ENCODE peak calls at places on chromosomes 4 and X, in five cellular contexts. S, M, G, H and D are unnamed samples.

GRCh38 chr4:10083331-10083769 is 33.2 kb downstream of the WDR1 start:
- DNase-seq in H (no peak), M (peak), G (peak), S (peak), D (peak)

GRCh38 chr4:172725581-172725980 is 443.0 kb upstream of the GALNT7 start:
- DNase-seq in M (no peak), H (no peak), G (no peak), S (no peak), D (no peak)

GRCh38 chr4:52103314-52103713 is 52.2 kb downstream of the SPATA18 start:
- DNase-seq in H (no peak), S (peak), M (no peak), G (no peak), D (no peak)

GRCh38 chrX:15073313-15073712 is 196.6 kb downstream of the ASB9 start:
- DNase-seq in G (no peak), H (no peak), M (no peak), S (no peak), D (no peak)

GRCh38 chr4:56531823-56532222 is 26.2 kb downstream of the ARL9 start:
- DNase-seq in H (no peak), G (no peak), M (peak), S (no peak), D (no peak)

GRCh38 chrX:101462892-101463291 is 22.4 kb upstream of the ARMCX4 start:
- DNase-seq in H (no peak), S (peak), M (no peak), G (no peak), D (no peak)

GRCh38 chrX:2136848-2137247 is 363.9 kb downstream of the DHRSX start:
- DNase-seq in G (no peak), H (no peak), S (no peak), M (no peak), D (no peak)

GRCh38 chr4:104429150-104429741 is 65.4 kb downstream of the CXXC4 start:
- DNase-seq in M (no peak), S (no peak), H (no peak), G (no peak), D (no peak)

GRCh38 chr4:121551881-121552280 is 144.9 kb downstream of the ANXA5 start:
- DNase-seq in G (no peak), S (no peak), M (no peak), H (no peak), D (no peak)

GRCh38 chr4:26197018-26197779 is 123.6 kb upstream of the RBPJ start:
- DNase-seq in S (no peak), G (peak), H (peak), M (no peak), D (peak)

GRCh38 chrX:18173494-18174180 is 47.0 kb downstream of the BEND2 start:
- DNase-seq in G (no peak), M (no peak), H (no peak), S (no peak), D (no peak)

GRCh38 chrX:9153299-9153698 is 119.4 kb upstream of the FAM9B start:
- DNase-seq in S (no peak), H (no peak), G (no peak), M (no peak), D (no peak)

GRCh38 chrX:3550160-3550765 is 163.2 kb downstream of the PRKX start:
- DNase-seq in H (no peak), M (no peak), S (no peak), G (no peak), D (peak)

GRCh38 chr4:147737623-147738022 is 5.7 kb downstream of the ARHGAP10 start:
- DNase-seq in H (no peak), S (no peak), G (no peak), M (no peak), D (no peak)

GRCh38 chr4:162104459-162105124 is 59.2 kb downstream of the FSTL5 start:
- DNase-seq in H (no peak), S (no peak), M (no peak), G (no peak), D (no peak)

GRCh38 chrX:43269201-43269600 is 386.9 kb upstream of the MAOA start:
- DNase-seq in S (no peak), G (no peak), M (no peak), H (no peak), D (no peak)

GRCh38 chrX:40579880-40580536 is 762 bp upstream of the ATP6AP2 start:
- DNase-seq in S (peak), M (no peak), G (no peak), H (no peak), D (no peak)

GRCh38 chrX:94058728-94059382 is 384.8 kb downstream of the FAM133A start:
- DNase-seq in S (peak), H (no peak), M (no peak), G (no peak), D (no peak)

GRCh38 chrX:78540171-78540570 is 119.0 kb downstream of the RTL3 start:
- DNase-seq in H (no peak), S (no peak), M (no peak), G (no peak), D (no peak)

DNA sequence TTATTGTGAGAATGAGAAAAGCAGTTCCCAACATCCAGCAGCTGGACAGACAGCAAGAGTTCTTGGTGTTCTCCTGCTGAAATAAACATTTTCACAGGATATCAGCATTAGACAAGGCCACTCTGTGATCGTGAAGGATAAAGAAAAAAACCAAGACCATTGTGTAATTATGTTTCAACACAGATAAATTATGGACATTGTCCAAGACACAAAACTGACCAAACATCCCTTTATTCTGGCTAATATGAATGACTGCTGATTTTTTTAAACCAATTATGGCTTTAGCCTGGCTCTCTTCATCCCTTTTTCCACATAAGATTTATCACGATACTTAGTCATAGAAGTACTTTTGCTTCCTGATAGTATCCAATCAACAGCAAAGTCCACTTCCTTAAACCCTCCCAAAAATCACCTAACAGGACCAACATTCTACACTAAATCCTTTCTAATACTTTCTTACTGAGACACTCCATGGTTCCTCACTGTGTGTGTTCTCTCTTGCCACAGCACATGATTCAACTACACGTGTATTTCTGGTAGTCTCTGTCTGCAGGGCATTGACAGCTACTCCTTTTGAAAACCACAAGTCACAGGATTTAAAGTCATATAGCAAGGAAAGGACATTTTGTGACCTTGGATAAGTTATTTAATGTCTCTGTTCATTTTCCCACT is 137.0 kb upstream of the PGRMC2 start:
- DNase-seq in S (no peak), H (no peak), G (no peak), M (no peak), D (no peak)
- TF ChIP-seq EP300 in S (no peak), H (no peak), G (no peak), M (no peak), D (no peak)

DNA sequence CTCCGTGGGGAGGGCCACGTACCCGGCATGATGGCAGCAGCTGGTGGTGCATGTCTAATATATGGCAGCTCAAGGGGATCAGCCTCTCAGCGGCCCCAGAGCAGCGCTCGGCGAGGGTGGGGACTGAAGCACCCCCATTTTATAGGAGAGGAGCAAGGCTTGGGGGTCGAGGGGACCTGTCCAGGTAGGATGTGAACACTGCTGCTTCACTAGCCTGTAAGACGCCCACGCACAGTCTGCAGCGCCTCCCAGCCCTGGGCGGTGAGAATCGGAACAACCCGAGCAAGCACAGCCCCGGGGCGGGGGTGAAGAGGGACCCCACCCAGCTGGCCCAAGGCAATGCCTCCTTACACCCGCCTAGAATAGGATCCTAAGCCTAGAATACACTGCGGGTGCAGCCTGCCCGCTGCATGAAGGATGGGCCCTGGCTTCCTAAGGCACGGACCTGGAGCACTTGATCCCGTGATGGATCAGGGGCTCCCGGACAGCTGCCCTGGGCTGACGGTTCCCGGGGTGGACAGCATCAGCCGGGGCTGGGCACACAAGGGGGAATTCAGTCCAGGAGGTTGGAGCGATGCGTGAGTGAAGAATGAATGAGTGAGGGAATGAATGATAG is 17.6 kb downstream of the ADRA2C start:
- DNase-seq in G (no peak), H (no peak), M (no peak), S (no peak), D (no peak)
- TF ChIP-seq CTCF in G (no peak), H (peak), M (no peak), S (no peak), D (no peak)

GRCh38 chr4:72323227-72323626 is 245.8 kb downstream of the ADAMTS3 start:
- DNase-seq in H (no peak), G (no peak), S (no peak), M (no peak), D (no peak)
- TF ChIP-seq EP300 in H (no peak), G (no peak), S (no peak), M (no peak), D (no peak)

GRCh38 chrX:136728393-136728792 is 52.3 kb downstream of the ARHGEF6 start:
- DNase-seq in G (no peak), S (no peak), H (no peak), M (no peak), D (no peak)

GRCh38 chrX:136731207-136731782 is 49.4 kb downstream of the ARHGEF6 start:
- DNase-seq in H (no peak), M (no peak), G (no peak), S (no peak), D (no peak)

DNA sequence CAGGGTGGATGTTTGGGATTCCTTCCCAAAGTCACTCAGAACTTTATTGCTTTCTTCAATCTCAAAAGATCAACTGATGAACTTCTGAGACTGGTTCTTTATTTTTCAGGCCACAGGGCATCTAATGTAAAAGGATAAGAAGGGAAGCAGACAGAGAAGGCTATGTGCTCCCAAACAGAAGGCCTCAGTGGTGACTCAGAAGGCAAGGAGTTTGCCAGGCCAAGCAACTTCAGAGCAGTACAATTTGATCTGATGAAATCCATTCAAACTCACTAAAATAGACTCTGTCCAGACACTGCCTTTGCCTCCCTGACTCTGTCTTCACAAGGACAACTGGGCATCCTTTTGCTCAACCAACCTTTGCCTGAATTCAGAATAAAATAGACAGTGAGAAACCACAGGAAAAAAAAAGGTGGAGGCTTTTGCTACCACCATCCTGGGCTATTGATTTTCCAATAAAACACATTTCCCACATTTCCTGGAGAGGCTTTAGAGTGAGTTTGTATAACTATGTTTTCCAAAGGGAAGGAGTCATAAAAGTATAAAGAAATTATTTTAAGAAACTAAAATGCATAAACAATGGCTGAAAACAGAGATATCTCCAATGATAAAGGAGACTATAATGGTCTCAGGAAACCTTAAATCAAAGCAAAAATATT is 55.2 kb downstream of the ARHGEF6 start:
- DNase-seq in S (no peak), H (no peak), G (no peak), M (peak), D (no peak)
- TF ChIP-seq CTCF in S (no peak), H (no peak), G (no peak), M (no peak), D (no peak)

GRCh38 chrX:54933150-54933826 is 12.7 kb downstream of the TRO start:
- DNase-seq in S (no peak), M (no peak), H (no peak), G (no peak), D (no peak)

GRCh38 chrX:54934058-54934457 is 13.4 kb downstream of the TRO start:
- DNase-seq in G (no peak), M (no peak), H (no peak), S (no peak), D (no peak)

GRCh38 chrX:54930291-54931049 is 9.8 kb downstream of the TRO start:
- DNase-seq in G (no peak), S (no peak), M (no peak), H (no peak), D (no peak)

GRCh38 chrX:54928876-54929275 is 8.3 kb downstream of the TRO start:
- DNase-seq in H (no peak), M (no peak), S (no peak), G (no peak), D (no peak)

GRCh38 chrX:54931107-54931506 is 10.5 kb downstream of the TRO start:
- DNase-seq in S (no peak), M (no peak), H (no peak), G (no peak), D (no peak)
- TF ChIP-seq EP300 in S (no peak), M (no peak), H (no peak), G (no peak), D (no peak)

GRCh38 chr4:149549911-149550310 is 265.7 kb downstream of the IQCM start:
- DNase-seq in H (no peak), M (no peak), S (no peak), G (no peak), D (no peak)
- TF ChIP-seq CTCF in H (no peak), M (no peak), S (no peak), G (no peak), D (no peak)

GRCh38 chr4:169050308-169050707 is 40.3 kb upstream of the CBR4 start:
- DNase-seq in S (no peak), G (no peak), M (no peak), H (no peak), D (no peak)

GRCh38 chr4:169051331-169051730 is 41.3 kb upstream of the CBR4 start:
- DNase-seq in M (no peak), H (no peak), S (no peak), G (no peak), D (no peak)

GRCh38 chr4:169054879-169055278 is 44.8 kb upstream of the CBR4 start:
- DNase-seq in H (no peak), M (no peak), G (no peak), S (no peak), D (no peak)

GRCh38 chr4:169048867-169049266 is 38.8 kb upstream of the CBR4 start:
- DNase-seq in S (no peak), H (no peak), M (no peak), G (no peak), D (no peak)

DNA sequence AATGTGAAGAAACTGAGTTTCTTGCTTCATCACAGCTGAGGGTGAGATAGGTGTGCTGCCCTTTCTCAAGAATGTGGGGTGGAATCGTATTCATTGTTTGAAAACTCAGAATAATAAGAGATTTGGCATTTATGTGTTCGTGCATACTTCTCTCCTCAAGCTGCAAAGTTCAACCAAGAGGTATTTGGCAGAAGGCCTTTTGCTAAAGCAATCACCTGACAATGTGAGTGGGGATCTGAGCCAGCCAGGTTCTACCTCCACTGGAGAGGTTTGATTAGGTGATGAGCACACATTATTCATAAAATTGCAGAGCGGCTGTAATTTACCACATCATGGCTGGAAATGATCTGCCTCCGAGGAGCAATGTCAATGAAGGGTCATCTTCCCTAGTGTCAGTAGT is 41.9 kb upstream of the CBR4 start:
- DNase-seq in S (no peak), M (no peak), G (peak), H (no peak), D (no peak)
- TF ChIP-seq EP300 in S (no peak), M (no peak), G (no peak), H (no peak), D (no peak)

GRCh38 chrX:21839334-21840198 is at the start of gene MBTPS2:
- DNase-seq in M (peak), G (peak), H (peak), S (peak), D (peak)
- TF ChIP-seq CTCF in M (no peak), G (no peak), H (peak), S (peak), D (no peak)

GRCh38 chr4:73726000-73726399 is 14.4 kb upstream of the CXCL8 start:
- DNase-seq in M (no peak), G (no peak), H (no peak), S (no peak), D (no peak)
- TF ChIP-seq EP300 in M (no peak), G (no peak), H (no peak), S (no peak), D (no peak)

DNA sequence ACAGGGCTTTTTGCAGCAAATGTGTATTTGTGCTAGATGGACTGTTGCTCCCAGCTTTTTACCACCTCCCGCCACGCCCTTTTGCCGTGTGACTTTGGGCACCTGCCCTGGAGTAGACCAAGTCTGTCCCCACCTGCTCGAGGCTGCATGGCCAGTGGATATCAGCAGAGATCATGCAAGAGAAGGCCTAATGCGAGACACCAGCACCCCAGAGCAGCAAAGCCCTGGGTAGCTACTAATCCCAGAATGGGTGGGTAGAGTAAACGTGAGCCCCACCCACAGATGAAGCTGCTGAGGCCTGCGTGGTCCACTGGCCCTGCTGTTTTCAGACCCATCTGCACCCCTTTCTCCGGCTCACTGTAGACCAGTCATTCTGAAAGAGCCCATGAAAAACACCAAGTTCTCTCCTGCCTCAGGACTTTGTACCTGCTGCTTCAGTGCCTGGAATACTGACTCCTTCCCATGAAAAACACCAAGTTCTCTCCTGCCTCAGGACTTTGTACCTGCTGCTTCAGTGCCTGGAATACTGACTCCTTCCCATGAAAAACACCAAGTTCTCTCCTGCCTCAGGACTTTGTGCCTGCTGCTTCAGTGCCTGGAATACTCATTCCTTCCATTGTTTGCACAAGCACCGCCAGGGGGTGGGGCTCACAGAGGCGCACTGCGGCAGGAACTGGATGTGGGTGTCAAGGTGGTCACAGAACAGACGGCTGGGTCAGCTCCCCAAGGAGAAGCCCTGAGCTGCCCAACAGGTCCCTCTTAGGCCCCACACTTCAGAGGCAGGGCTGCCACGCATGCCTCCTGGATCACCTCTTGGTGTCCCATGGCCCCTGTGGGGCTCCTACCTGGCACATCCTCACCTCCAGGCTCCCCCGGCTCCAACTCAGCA is 5.1 kb upstream of the TNIP2 start:
- DNase-seq in S (peak), H (no peak), G (peak), M (peak), D (peak)
- TF ChIP-seq CTCF in S (no peak), H (no peak), G (no peak), M (no peak), D (peak)